ENCODE peak calls at places on chromosomes 3 and 15, in eight cellular contexts. A, M, W, B, I, D, E and O are unnamed samples.
A peak's percentile ranks its signal among the peaks of the same experiment; 100 is the strongest.

GRCh38 chr3:192901435-192901834 is 16.2 kb downstream of the MB21D2 start:
- DNase-seq in M (no peak), D (no peak), W (peak; percentile 85), E (no peak), I (no peak), A (no peak), B (no peak), O (no peak)

GRCh38 chr15:41811432-41812195 is 16.3 kb upstream of the JMJD7 start:
- DNase-seq in A (peak; percentile 89), B (peak; percentile 91), I (peak; percentile 70), E (peak; percentile 86), W (peak; percentile 79), M (peak; percentile 86), D (peak; percentile 87), O (peak; percentile 87)

GRCh38 chr3:187850256-187851010 is 105.2 kb upstream of the BCL6 start:
- DNase-seq in A (no peak), E (no peak), B (peak; percentile 73), W (no peak), D (peak; percentile 37), I (no peak), M (no peak), O (no peak)

GRCh38 chr3:126208182-126208581 is 27.8 kb upstream of the ALDH1L1 start:
- DNase-seq in D (no peak), A (no peak), E (no peak), M (no peak), I (no peak), W (peak; percentile 22), B (no peak), O (no peak)

GRCh38 chr3:197487911-197488391 is 67.8 kb downstream of the BDH1 start:
- DNase-seq in W (peak; percentile 99), E (no peak), I (no peak), M (no peak), A (no peak), B (peak; percentile 57), D (no peak), O (no peak)

GRCh38 chr15:58583171-58583908 is 151.5 kb downstream of the LIPC start:
- DNase-seq in W (no peak), E (no peak), B (no peak), A (no peak), I (no peak), M (no peak), D (no peak), O (no peak)

GRCh38 chr3:87173071-87173470 is 54.0 kb upstream of the CHMP2B start:
- DNase-seq in M (no peak), I (no peak), A (no peak), W (peak; percentile 37), D (no peak), E (no peak), B (no peak), O (no peak)

GRCh38 chr15:78638658-78639314 is 2.2 kb downstream of the CHRNB4 start:
- DNase-seq in A (peak; percentile 37), M (peak; percentile 19), I (peak; percentile 14), B (peak; percentile 59), E (peak; percentile 76), D (no peak), W (peak; percentile 40), O (peak; percentile 72)

GRCh38 chr3:119279101-119279554 is 15.1 kb upstream of the ARHGAP31 start:
- DNase-seq in W (no peak), I (no peak), A (peak; percentile 43), E (no peak), B (no peak), M (no peak), D (peak; percentile 28), O (no peak)

GRCh38 chr3:46705751-46706572 is 4.8 kb downstream of the TMIE start:
- DNase-seq in B (no peak), M (no peak), D (peak; percentile 11), A (peak; percentile 11), E (no peak), I (no peak), W (peak; percentile 44), O (no peak)

GRCh38 chr3:16060358-16060852 is 114.1 kb upstream of the GALNT15 start:
- DNase-seq in E (no peak), D (peak; percentile 68), B (peak; percentile 86), I (no peak), M (no peak), A (peak; percentile 53), W (peak; percentile 100), O (no peak)

GRCh38 chr3:162492446-162493081 is 996.0 kb downstream of the OTOL1 start:
- DNase-seq in B (no peak), A (no peak), I (no peak), D (no peak), W (peak; percentile 58), M (no peak), E (no peak), O (no peak)

GRCh38 chr3:106425021-106425420 is 556.2 kb upstream of the CBLB start:
- DNase-seq in I (no peak), W (peak; percentile 38), M (no peak), E (no peak), D (no peak), B (no peak), A (no peak), O (no peak)

GRCh38 chr3:11381563-11381962 is 109.4 kb downstream of the ATG7 start:
- DNase-seq in B (no peak), E (no peak), D (no peak), W (no peak), A (no peak), I (no peak), M (no peak), O (no peak)

GRCh38 chr3:146326875-146327543 is 76.1 kb upstream of the PLSCR4 start:
- DNase-seq in W (peak; percentile 60), M (no peak), I (no peak), E (peak; percentile 7), B (peak; percentile 59), A (peak; percentile 34), D (peak; percentile 37), O (no peak)

GRCh38 chr3:172853911-172854648 is 103.6 kb downstream of the ECT2 start:
- DNase-seq in I (no peak), W (no peak), E (no peak), A (no peak), M (no peak), B (no peak), D (no peak), O (no peak)

GRCh38 chr15:28182216-28182615 is 83.1 kb upstream of the OCA2 start:
- DNase-seq in E (no peak), D (no peak), A (no peak), W (no peak), B (no peak), I (no peak), M (no peak), O (no peak)

GRCh38 chr15:100726426-100727190 is 124.2 kb downstream of the ASB7 start:
- DNase-seq in I (no peak), M (no peak), E (no peak), B (peak; percentile 1), A (no peak), D (peak; percentile 13), W (no peak), O (no peak)

GRCh38 chr15:101273534-101273933 is 3.8 kb downstream of the SELENOS start:
- DNase-seq in D (no peak), B (no peak), W (no peak), I (no peak), E (no peak), M (no peak), A (no peak), O (no peak)

GRCh38 chr3:12471228-12471627 is 13.1 kb upstream of the TSEN2 start:
- DNase-seq in I (no peak), A (no peak), B (no peak), E (peak; percentile 86), W (no peak), D (no peak), M (peak; percentile 10), O (no peak)

GRCh38 chr15:83602021-83602420 is 51.9 kb upstream of the ADAMTSL3 start:
- DNase-seq in A (no peak), I (no peak), E (no peak), M (no peak), B (no peak), W (no peak), D (no peak), O (no peak)
- TF ChIP-seq CTCF in A (no peak), I (no peak), E (no peak), M (no peak), B (no peak), W (no peak), D (no peak), O (no peak)

DNA sequence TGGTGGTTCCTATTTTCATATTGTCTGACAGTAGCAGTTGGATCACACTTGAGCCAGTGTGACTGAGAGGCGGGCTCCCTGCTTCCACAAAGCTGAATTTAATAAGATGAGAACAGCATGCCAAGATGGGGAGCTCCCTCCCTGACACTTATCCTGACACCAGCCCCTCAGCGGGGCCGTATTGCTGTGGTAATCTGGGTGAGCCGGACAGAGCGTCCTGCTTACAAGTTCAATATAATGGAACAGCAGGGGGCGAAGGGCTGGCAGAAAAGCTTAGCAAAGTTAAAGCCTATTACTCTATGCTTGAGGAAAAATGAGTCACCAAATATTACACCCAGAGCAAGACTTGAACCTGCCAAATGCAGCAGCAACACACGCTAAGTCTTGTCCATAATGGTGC is 163.9 kb upstream of the CMC1 start:
- DNase-seq in E (no peak), W (peak; percentile 45), B (peak; percentile 20), I (no peak), A (no peak), D (peak; percentile 15), M (peak; percentile 12), O (no peak)
- TF ChIP-seq CTCF in E (no peak), W (no peak), B (no peak), I (no peak), A (no peak), D (no peak), M (no peak), O (no peak)

GRCh38 chr3:189049458-189050231 is 122.1 kb upstream of the TPRG1 start:
- DNase-seq in E (peak; percentile 50), A (no peak), W (no peak), M (no peak), D (no peak), B (no peak), I (peak; percentile 7), O (no peak)
- TF ChIP-seq CTCF in E (no peak), A (no peak), W (peak; percentile 42), M (no peak), D (no peak), B (no peak), I (no peak), O (no peak)

DNA sequence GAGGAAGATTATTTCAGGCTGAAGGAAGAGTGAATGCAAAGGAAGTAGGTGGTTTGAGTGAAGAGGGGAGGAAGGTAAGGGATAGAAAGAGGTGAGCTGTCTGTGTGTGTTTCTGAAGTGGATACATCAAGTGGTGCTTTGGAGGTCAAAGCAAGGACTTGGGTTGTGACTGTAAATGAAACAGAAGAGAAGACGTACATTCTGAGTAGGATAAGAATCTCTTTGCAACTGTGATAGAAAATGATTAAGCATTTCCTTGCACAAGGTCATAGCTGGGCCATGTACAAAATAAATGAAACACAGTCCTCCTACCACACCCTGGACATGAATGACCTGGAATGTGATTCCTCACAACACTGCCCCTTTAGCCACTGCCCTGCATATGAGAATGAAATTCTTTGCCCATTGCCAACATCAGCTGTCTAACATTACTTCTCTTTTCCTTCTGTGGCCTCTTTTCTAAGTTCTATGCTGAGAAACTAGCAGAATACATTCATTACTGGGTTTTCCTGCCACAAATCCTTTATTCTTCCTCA is 28.3 kb upstream of the MINDY4B start:
- DNase-seq in E (no peak), I (no peak), D (no peak), W (no peak), A (no peak), B (no peak), M (no peak), O (no peak)
- TF ChIP-seq CTCF in E (no peak), I (no peak), D (no peak), W (no peak), A (no peak), B (no peak), M (no peak), O (no peak)